ENCODE peak calls at places on chromosomes 2 and 18, in seven cellular contexts. V is iPS DF 6.9, Y is psoas muscle, S is thoracic aorta, E is endodermal cell, N is tibial artery, C is pancreas. H is an unnamed sample.
A peak's percentile ranks its signal among the peaks of the same experiment; 100 is the strongest.

GRCh38 chr2:126720647-126721046 is 64.7 kb downstream of the GYPC start:
- DNase-seq in N (no peak), E (no peak), C (no peak), S (no peak), V (no peak), Y (no peak), H (no peak)

GRCh38 chr2:150036622-150037021 is 449.0 kb upstream of the MMADHC start:
- DNase-seq in N (no peak), E (no peak), V (no peak), Y (no peak), S (no peak), C (no peak), H (no peak)

GRCh38 chr2:240386321-240386720 is 49.1 kb upstream of the GPC1 start:
- DNase-seq in S (no peak), V (no peak), E (no peak), N (no peak), C (no peak), Y (peak; percentile 7), H (no peak)

GRCh38 chr2:121735520-121736074 is 1.1 kb downstream of the NIFK start:
- DNase-seq in N (no peak), V (no peak), C (no peak), Y (no peak), E (no peak), S (no peak), H (no peak)

GRCh38 chr18:74784791-74785190 is 187.1 kb downstream of the ZNF407 start:
- DNase-seq in Y (no peak), C (no peak), V (no peak), N (no peak), S (no peak), E (no peak), H (no peak)

GRCh38 chr2:112692914-112693313 is 27.9 kb upstream of the NT5DC4 start:
- DNase-seq in Y (no peak), E (no peak), S (no peak), V (no peak), N (no peak), C (no peak), H (no peak)

GRCh38 chr2:10977636-10978035 is 65.9 kb downstream of the KCNF1 start:
- DNase-seq in E (no peak), S (no peak), V (no peak), C (no peak), N (no peak), Y (no peak), H (no peak)

GRCh38 chr2:172438064-172438421 is 10.7 kb downstream of the ITGA6 start:
- DNase-seq in Y (no peak), S (no peak), E (no peak), C (no peak), V (no peak), N (no peak), H (no peak)

GRCh38 chr2:206217162-206217561 is 57.3 kb upstream of the ZDBF2 start:
- DNase-seq in S (no peak), C (no peak), Y (no peak), N (no peak), V (no peak), E (no peak), H (no peak)

GRCh38 chr2:29628882-29629281 is 292.5 kb downstream of the ALK start:
- DNase-seq in N (no peak), S (no peak), Y (no peak), E (no peak), V (no peak), C (peak; percentile 29), H (no peak)

GRCh38 chr2:135182190-135182589 is 130.1 kb downstream of the RAB3GAP1 start:
- DNase-seq in S (no peak), N (no peak), V (no peak), E (no peak), Y (no peak), C (no peak), H (no peak)

GRCh38 chr2:121210691-121211090 is 74.3 kb downstream of the TFCP2L1 start:
- DNase-seq in N (no peak), S (no peak), E (no peak), Y (peak; percentile 37), C (peak; percentile 48), V (no peak), H (no peak)

GRCh38 chr2:182300603-182301002 is 126.2 kb downstream of the PDE1A start:
- DNase-seq in V (no peak), S (no peak), E (no peak), C (no peak), N (no peak), Y (no peak), H (no peak)

GRCh38 chr2:40844353-40845277 is 392.7 kb upstream of the SLC8A1 start:
- DNase-seq in Y (no peak), C (no peak), V (peak; percentile 16), N (no peak), S (no peak), E (peak; percentile 63), H (no peak)

GRCh38 chr2:239502430-239503221 is 101.8 kb upstream of the HDAC4 start:
- DNase-seq in S (no peak), N (no peak), E (no peak), Y (no peak), C (no peak), V (no peak), H (no peak)

GRCh38 chr2:179263460-179264237 is 983 bp downstream of the SESTD1 start:
- DNase-seq in V (no peak), Y (peak; percentile 55), S (no peak), N (peak; percentile 71), E (peak; percentile 64), C (peak; percentile 47), H (peak; percentile 76)
- H3K27ac ChIP-seq in V (no peak overlapping the region), Y (peak overlapping the region; percentile 75), S (peak overlapping the region; percentile 86), N (peak overlapping the region; percentile 94), E (peak overlapping the region; percentile 88), C (peak overlapping the region; percentile 63), H (peak overlapping the region; percentile 92)

DNA sequence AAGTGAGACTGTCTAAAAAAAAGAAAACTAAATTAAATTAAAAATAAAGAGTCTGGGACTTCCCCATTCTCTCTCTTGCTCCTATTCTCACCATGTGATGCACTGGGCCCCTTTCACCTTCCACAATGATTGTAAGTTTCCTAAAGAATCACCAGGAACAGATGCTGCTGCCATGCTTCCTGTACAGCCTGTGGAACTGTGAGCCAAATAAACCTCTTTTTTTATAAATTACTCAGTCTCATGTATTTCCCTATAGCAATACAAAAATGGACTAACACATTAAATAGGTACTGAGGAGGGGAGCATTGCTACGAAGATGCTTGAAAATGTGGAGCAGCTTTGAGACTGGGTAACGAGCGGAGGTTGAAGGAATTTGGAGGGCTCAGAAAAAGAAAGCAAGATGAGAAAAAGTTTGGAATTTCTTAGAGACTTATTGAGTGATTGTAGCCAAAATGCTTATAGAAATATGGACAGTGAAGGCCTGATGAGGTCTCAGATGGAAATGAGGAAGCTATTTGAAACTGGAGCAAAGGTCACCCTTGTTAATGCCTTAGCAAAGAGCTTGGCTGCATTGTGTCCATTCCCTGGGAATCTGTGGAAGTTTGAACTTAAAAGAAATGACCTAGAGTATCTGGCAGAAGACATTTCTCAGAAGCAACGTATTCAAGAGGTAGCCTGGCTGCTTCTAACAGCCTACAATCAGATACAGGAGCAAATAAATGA is 128.7 kb downstream of the EIPR1 start:
- DNase-seq in C (no peak), N (no peak), S (no peak), V (no peak), E (no peak), Y (no peak), H (no peak)
- H3K4me3 ChIP-seq in C (no peak overlapping the region), N (no peak overlapping the region), S (no peak overlapping the region), V (no peak overlapping the region), E (peak overlapping the region; percentile 69), Y (no peak overlapping the region), H (no peak overlapping the region)

DNA sequence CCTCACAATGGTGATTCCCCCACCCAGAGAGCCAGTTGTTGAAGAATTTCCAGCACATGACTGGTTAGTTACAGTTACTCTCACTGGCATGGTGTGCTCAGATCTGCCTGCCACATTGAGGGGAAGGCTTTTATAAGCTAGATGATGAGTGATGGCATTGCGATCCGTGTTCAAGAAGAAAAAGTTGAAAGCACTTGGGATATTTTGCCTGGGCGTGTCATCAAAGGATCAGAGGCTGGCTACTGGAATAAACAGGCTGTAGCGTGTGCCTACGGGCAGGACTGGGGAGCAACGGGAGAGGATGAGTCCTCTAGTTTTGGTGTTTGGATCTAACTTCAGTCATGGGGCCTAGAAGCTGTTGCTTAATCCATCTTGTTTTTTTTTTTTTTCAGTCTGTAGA is 175.0 kb downstream of the SETBP1 start:
- DNase-seq in E (no peak), N (no peak), V (no peak), S (no peak), Y (no peak), C (no peak), H (no peak)
- H3K4me1 ChIP-seq in E (peaks cover under 1% of the 10 kb centered on the region), N (peaks cover 60% of the 10 kb centered on the region), V (no peaks in the 10 kb centered on the region), S (no peaks in the 10 kb centered on the region), Y (peaks cover 61% of the 10 kb centered on the region), C (peaks cover 6% of the 10 kb centered on the region), H (peaks cover 4% of the 10 kb centered on the region)

GRCh38 chr2:97644023-97644717 is 1.7 kb upstream of the COX5B start:
- DNase-seq in C (no peak), E (no peak), S (no peak), N (no peak), V (no peak), Y (no peak), H (no peak)

GRCh38 chr2:97645700-97646629 is at the start of gene COX5B:
- DNase-seq in N (peak; percentile 99), S (peak; percentile 97), Y (peak; percentile 99), V (peak; percentile 75), C (peak; percentile 99), E (peak; percentile 99), H (peak; percentile 96)

GRCh38 chr2:97651114-97651513 is 5.3 kb downstream of the COX5B start:
- DNase-seq in V (no peak), N (no peak), C (no peak), E (no peak), S (no peak), Y (no peak), H (no peak)

GRCh38 chr2:97645112-97645699 is 656 bp upstream of the COX5B start:
- DNase-seq in N (peak; percentile 37), S (no peak), C (no peak), E (no peak), V (no peak), Y (no peak), H (no peak)

DNA sequence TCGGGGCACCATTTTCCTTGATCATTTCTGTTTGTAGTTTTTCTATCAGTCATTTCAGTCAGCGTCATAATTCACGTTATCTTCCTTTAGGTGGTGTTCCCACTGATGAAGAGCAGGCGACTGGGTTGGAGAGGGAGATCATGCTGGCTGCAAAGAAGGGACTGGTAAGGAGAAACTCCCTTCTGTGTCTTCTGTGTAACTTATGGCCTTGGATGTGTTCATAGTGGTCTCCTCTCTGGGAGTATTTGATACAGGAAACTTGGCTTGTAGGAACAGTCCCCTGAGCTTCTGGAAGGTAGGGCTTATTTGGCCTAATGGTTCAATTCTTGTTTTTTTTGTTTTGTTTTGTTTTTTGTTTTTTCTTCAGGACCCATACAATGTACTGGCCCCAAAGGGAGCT is 1.1 kb downstream of the COX5B start:
- DNase-seq in E (no peak), V (no peak), S (no peak), N (no peak), Y (no peak), C (no peak), H (no peak)
- H3K27ac ChIP-seq in E (no peak overlapping the region), V (no peak overlapping the region), S (peak overlapping the region; percentile 89), N (no peak overlapping the region), Y (peak overlapping the region; percentile 94), C (no peak overlapping the region), H (peak overlapping the region; percentile 90)

H was measured in ascending aorta.